ENCODE peak calls at places on chromosomes 16 and 17, in eight cellular contexts. G is A549, J is esophagus muscularis mucosa, A is adrenal gland, F is uterus, E is esophagus squamous epithelium, V is breast epithelium, O is sigmoid colon. K is an unnamed sample. For H3K4me1, the result is how much of the 10 kb centered on the place peaks cover.

GRCh38 chr16:6300523-6300922 is 1032.1 kb upstream of the RBFOX1 start:
- DNase-seq in F (no peak), O (no peak), J (no peak), G (no peak), V (no peak), E (no peak), A (no peak), K (no peak)

GRCh38 chr16:61617214-61617783 is 418.9 kb downstream of the CDH8 start:
- DNase-seq in G (no peak), E (no peak), A (no peak), F (no peak), V (no peak), O (no peak), J (no peak), K (no peak)

GRCh38 chr17:66272699-66273390 is 29.6 kb upstream of the PRKCA start:
- DNase-seq in J (no peak), A (peak), V (no peak), O (peak), E (no peak), F (peak), G (peak), K (no peak)

GRCh38 chr16:83952587-83952939 is 477 bp upstream of the OSGIN1 start:
- DNase-seq in V (no peak), G (no peak), F (no peak), A (peak), J (no peak), E (no peak), O (no peak), K (no peak)

GRCh38 chr16:29825145-29826044 is 5.1 kb downstream of the MVP start:
- DNase-seq in G (peak), A (peak), O (peak), V (no peak), J (no peak), F (peak), E (no peak), K (no peak)

GRCh38 chr16:86218479-86219170 is 291.7 kb upstream of the FOXF1 start:
- DNase-seq in E (no peak), G (no peak), J (no peak), F (no peak), V (peak), A (no peak), O (peak), K (no peak)

GRCh38 chr16:85996843-85997242 is 97.9 kb downstream of the IRF8 start:
- DNase-seq in F (no peak), A (no peak), V (peak), O (peak), G (no peak), E (no peak), J (no peak), K (no peak)

GRCh38 chr17:47223007-47223406 is 13.9 kb downstream of the MYL4 start:
- DNase-seq in A (no peak), O (no peak), G (no peak), V (no peak), F (no peak), E (no peak), J (no peak), K (no peak)

GRCh38 chr16:28930652-28931051 is 1.1 kb upstream of the CD19 start:
- DNase-seq in A (no peak), J (no peak), V (no peak), E (no peak), O (no peak), F (no peak), G (no peak), K (no peak)

DNA sequence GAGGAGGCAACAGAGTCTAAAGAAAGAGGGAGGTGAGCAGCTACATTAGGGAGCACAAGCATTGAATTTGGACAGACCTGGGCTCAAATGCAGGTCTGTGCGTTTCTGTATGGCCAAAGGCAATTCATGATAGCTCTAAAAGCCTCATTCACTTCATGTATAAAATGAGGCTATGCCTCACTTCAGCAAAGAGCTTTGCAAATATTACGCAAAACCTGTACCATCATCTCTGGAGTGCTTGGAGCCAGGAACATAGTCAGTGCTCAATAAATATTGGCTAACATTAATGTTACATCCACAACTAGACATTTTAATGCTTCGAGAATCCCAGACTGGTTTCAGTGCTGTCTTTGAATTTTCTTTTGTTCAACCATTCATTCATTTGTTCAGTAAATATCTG is 254.7 kb upstream of the CDH11 start:
- DNase-seq in J (no peak), E (no peak), V (no peak), O (no peak), A (no peak), G (no peak), F (no peak), K (no peak)
- H3K4me1 ChIP-seq in J (under half), E (under half), V (under half), O (under half), A (under half), G (under half), F (under half), K (under half)

GRCh38 chr17:57894848-57895247 is 45.0 kb upstream of the MRPS23 start:
- DNase-seq in E (no peak), G (no peak), V (no peak), F (no peak), O (no peak), J (no peak), A (no peak), K (no peak)

GRCh38 chr17:57889892-57890856 is 40.3 kb upstream of the MRPS23 start:
- DNase-seq in F (peak), E (no peak), A (peak), V (peak), J (no peak), G (peak), O (peak), K (no peak)

GRCh38 chr17:57890857-57891232 is 41.0 kb upstream of the MRPS23 start:
- DNase-seq in G (no peak), A (peak), V (no peak), F (no peak), E (no peak), O (no peak), J (no peak), K (no peak)

GRCh38 chr17:57892820-57893595 is 43.2 kb upstream of the MRPS23 start:
- DNase-seq in F (peak), A (peak), E (peak), O (peak), V (peak), J (peak), G (peak), K (peak)

GRCh38 chr17:57892146-57892819 is 42.4 kb upstream of the MRPS23 start:
- DNase-seq in O (peak), A (peak), J (peak), G (peak), E (peak), V (peak), F (peak), K (peak)
- TF ChIP-seq CTCF in O (peak), A (peak), J (peak), G (peak), E (peak), V (peak), F (peak), K (peak)

DNA sequence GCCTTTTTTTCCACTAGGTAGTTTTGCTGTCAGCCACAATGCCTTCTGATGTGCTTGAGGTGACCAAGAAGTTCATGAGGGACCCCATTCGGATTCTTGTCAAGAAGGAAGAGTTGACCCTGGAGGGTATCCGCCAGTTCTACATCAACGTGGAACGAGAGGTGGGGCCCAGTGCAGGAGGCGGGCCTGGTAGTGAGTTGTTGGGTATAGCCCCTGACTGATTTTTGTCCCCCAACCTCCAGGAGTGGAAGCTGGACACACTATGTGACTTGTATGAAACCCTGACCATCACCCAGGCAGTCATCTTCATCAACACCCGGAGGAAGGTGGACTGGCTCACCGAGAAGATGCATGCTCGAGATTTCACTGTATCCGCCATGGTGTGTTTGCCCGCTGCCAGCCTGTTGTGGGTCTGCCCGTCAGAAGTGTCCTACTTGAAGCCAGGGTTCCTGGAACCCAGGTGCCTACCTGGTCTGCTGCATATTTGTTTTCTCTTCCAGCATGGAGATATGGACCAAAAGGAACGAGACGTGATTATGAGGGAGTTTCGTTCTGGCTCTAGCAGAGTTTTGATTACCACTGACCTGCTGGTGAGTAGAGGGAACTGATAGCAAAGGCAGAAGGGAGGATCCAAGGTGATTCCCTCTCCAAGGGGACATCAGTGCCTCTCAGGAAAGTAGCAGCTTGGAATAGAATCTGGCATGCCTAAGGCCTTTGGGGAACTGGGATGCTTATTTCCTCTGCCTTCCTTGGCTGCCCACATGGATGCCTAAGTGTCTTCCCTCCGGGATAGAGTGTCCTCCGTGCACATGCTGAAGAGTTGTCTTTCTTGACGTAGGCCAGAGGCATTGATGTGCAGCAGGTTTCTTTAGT is 1.9 kb upstream of the CD68 start:
- DNase-seq in O (no peak), E (no peak), J (no peak), V (no peak), A (no peak), G (no peak), F (no peak), K (no peak)
- TF ChIP-seq POLR2A in O (no peak), E (no peak), J (no peak), V (no peak), A (peak), G (no peak), F (no peak), K (no peak)

GRCh38 chr17:65020284-65020683 is 36.3 kb downstream of the GNA13 start:
- DNase-seq in V (no peak), F (no peak), J (no peak), A (no peak), O (no peak), G (no peak), E (no peak), K (no peak)

GRCh38 chr17:65025288-65025687 is 31.3 kb downstream of the GNA13 start:
- DNase-seq in G (no peak), F (no peak), V (no peak), E (no peak), A (no peak), J (no peak), O (no peak), K (no peak)

GRCh38 chr17:65023791-65024190 is 32.7 kb downstream of the GNA13 start:
- DNase-seq in F (no peak), A (no peak), G (no peak), J (no peak), V (no peak), O (no peak), E (no peak), K (no peak)

GRCh38 chr17:65022137-65022536 is 34.4 kb downstream of the GNA13 start:
- DNase-seq in V (no peak), G (no peak), F (no peak), O (no peak), A (no peak), E (no peak), J (no peak), K (no peak)

DNA sequence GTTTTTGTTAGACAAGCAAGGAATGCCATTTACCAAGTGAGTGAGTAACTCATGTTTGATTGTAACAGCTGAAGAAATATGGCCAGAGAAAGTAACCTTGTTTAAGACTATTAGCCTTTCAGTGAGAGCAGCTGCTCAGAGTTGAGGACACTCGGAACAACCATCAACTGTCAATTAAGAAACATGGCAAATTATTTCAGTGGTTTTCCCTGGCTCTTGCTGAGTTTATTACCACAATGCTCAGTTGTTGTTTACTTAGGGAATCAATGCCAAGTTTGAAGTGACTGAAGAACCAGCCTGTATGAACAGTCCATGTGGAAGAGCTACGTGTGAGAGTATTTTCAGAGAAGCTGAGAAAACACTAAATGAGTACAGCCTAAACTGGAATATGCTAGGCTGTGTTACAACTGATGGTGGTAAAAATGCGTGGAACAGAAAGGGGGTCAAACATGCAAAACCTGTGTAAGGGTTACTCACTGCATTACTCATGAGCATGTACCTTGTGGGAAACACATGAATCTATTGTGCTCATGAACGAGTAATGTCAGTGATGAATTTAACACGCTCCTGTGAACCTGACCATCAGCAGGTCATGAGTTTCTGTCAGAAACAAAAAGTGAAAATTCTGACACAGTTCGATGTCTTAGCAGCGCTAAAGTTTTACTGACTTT is 33.7 kb downstream of the GNA13 start:
- DNase-seq in G (no peak), J (no peak), A (no peak), F (no peak), E (no peak), V (no peak), O (no peak), K (no peak)
- H3K4me1 ChIP-seq in G (half or more), J (half or more), A (half or more), F (under half), E (half or more), V (under half), O (half or more), K (half or more)

GRCh38 chr16:73187163-73187562 is 139.2 kb upstream of the ZFHX3 start:
- DNase-seq in E (no peak), A (no peak), O (no peak), G (no peak), J (no peak), F (no peak), V (no peak), K (no peak)
- TF ChIP-seq CTCF in E (no peak), A (peak), O (no peak), G (no peak), J (no peak), F (no peak), V (no peak), K (no peak)

GRCh38 chr17:50428831-50429424 is 2.9 kb downstream of the ACSF2 start:
- DNase-seq in V (peak), E (no peak), A (peak), G (no peak), F (no peak), J (no peak), O (no peak), K (no peak)
- TF ChIP-seq POLR2A in V (no peak), E (no peak), A (no peak), G (no peak), F (no peak), J (no peak), O (no peak), K (no peak)

DNA sequence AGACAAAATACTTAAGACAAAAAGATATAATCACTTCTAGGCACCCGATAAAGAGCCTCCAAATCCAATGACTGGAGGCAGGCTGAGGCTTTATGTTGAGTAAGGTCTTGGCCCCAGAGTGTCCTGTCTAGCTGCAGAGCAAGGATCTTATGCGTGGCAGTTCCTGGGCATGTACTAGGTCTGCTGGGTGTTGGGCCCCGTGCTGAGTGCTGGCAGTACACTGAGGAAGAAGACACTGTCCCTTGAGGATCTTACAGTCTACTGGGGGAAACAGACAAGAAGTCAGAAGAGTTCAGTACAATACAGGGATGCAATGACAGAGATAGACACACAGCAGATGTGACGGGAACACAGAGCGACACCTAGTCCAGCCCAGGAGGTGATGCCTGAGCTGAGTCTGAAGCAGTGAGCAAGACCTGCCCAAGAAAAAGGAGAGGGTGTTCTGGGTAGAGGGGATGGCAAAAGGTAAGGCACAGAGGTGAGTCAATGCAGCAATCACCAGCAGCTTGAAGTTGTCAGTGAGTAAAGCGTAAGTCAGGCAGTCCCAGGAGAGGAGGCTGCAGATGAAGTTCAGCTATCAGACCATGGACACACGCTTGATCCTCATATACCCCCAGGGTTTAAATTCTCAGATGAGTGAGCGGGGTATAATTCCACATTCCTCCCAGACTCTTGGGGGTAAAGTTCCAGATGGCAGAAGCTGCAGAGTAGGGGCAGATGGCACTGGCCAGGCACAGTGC is 18.1 kb downstream of the MAP3K14 start:
- DNase-seq in J (no peak), G (no peak), F (no peak), E (no peak), V (no peak), O (no peak), A (no peak), K (no peak)
- H3K4me1 ChIP-seq in J (half or more), G (half or more), F (under half), E (half or more), V (under half), O (half or more), A (half or more), K (half or more)

GRCh38 chr17:48259710-48260291 is 152.2 kb downstream of the SNX11 start:
- DNase-seq in F (no peak), J (no peak), V (no peak), O (no peak), A (no peak), E (no peak), G (peak), K (no peak)
- TF ChIP-seq CTCF in F (peak), J (no peak), V (peak), O (peak), A (peak), E (no peak), G (peak), K (no peak)

GRCh38 chr17:68456529-68457167 is 648 bp downstream of the WIPI1 start:
- DNase-seq in J (peak), F (peak), G (peak), E (no peak), V (peak), A (peak), O (peak), K (peak)
- TF ChIP-seq POLR2A in J (peak), F (no peak), G (no peak), E (peak), V (no peak), A (peak), O (no peak), K (peak)

K was measured in tibial nerve.